ENCODE peak calls at places on chromosome 12, in eight cellular contexts. V is SW 1271; O is Caco-2; Q is stimulated activated naive CD4-positive, alpha-beta T cell treated with Interleukin-2 at 50 U/mL for 16 hours; W is substantia nigra; H is ACHN; Z is activated T-helper 1 cell treated with Interleukin-2 at 50 U/mL for 16 hours; X is effector memory CD8-positive, alpha-beta T cell. N is an unnamed sample.

GRCh38 chr12:113246478-113247122 is 25.3 kb downstream of the TPCN1 start:
- DNase-seq in V (no peak), O (peak), Q (no peak), W (no peak), H (no peak), Z (no peak), X (no peak), N (peak)

GRCh38 chr12:100656806-100657205 is 83.3 kb downstream of the GAS2L3 start:
- DNase-seq in V (no peak), O (no peak), Q (no peak), W (no peak), H (no peak), Z (no peak), X (no peak), N (no peak)

GRCh38 chr12:14999421-15000047 is 26.7 kb downstream of the PDE6H start:
- DNase-seq in V (no peak), O (no peak), Q (no peak), W (no peak), H (no peak), Z (no peak), X (no peak), N (peak)

GRCh38 chr12:6650832-6651231 is 3.6 kb upstream of the ACRBP start:
- DNase-seq in V (no peak), O (no peak), Q (no peak), W (no peak), H (no peak), Z (no peak), X (no peak), N (no peak)

GRCh38 chr12:108308432-108308831 is 30.7 kb downstream of the CMKLR1 start:
- DNase-seq in V (peak), O (no peak), Q (no peak), W (no peak), H (no peak), Z (no peak), X (no peak), N (peak)

GRCh38 chr12:96497800-96498199 is 8.4 kb downstream of the CFAP54 start:
- DNase-seq in V (no peak), O (no peak), Q (no peak), W (no peak), H (no peak), Z (no peak), X (no peak), N (no peak)

GRCh38 chr12:123132951-123133619 is 17.8 kb downstream of the PITPNM2 start:
- DNase-seq in V (no peak), O (no peak), Q (no peak), W (no peak), H (no peak), Z (no peak), X (no peak), N (no peak)

GRCh38 chr12:96078281-96078761 is 42.9 kb upstream of the LTA4H start:
- DNase-seq in V (no peak), O (no peak), Q (no peak), W (no peak), H (no peak), Z (no peak), X (no peak), N (no peak)

GRCh38 chr12:89525002-89525823 is 617 bp upstream of the GALNT4 start:
- DNase-seq in V (peak), O (peak), Q (peak), W (peak), H (peak), Z (peak), X (peak), N (peak)

GRCh38 chr12:87140257-87140656 is 884.1 kb upstream of the MGAT4C start:
- DNase-seq in V (no peak), O (no peak), Q (no peak), W (no peak), H (no peak), Z (no peak), X (no peak), N (no peak)

GRCh38 chr12:99433155-99433554 is 214.4 kb upstream of the GARIN6 start:
- DNase-seq in V (no peak), O (no peak), Q (no peak), W (no peak), H (no peak), Z (no peak), X (no peak), N (no peak)

GRCh38 chr12:55060970-55061543 is 41.3 kb downstream of the NEUROD4 start:
- DNase-seq in V (no peak), O (no peak), Q (no peak), W (no peak), H (no peak), Z (no peak), X (no peak), N (no peak)

GRCh38 chr12:56267443-56268071 is 815 bp downstream of the COQ10A start:
- DNase-seq in V (no peak), O (no peak), Q (no peak), W (no peak), H (no peak), Z (no peak), X (no peak), N (no peak)

GRCh38 chr12:46005151-46005797 is 14.9 kb upstream of the SCAF11 start:
- DNase-seq in V (peak), O (no peak), Q (no peak), W (no peak), H (no peak), Z (no peak), X (no peak), N (no peak)

GRCh38 chr12:95571369-95571768 is 20.1 kb upstream of the USP44 start:
- DNase-seq in V (no peak), O (no peak), Q (no peak), W (no peak), H (no peak), Z (no peak), X (no peak), N (no peak)

GRCh38 chr12:69651922-69652321 is 41.2 kb upstream of the LRRC10 start:
- DNase-seq in V (no peak), O (no peak), Q (no peak), W (no peak), H (no peak), Z (no peak), X (no peak), N (no peak)

GRCh38 chr12:109510196-109510595 is 32.8 kb downstream of the UBE3B start:
- DNase-seq in V (no peak), O (no peak), Q (no peak), W (no peak), H (no peak), Z (no peak), X (no peak), N (no peak)

GRCh38 chr12:49491823-49492222 is 47.0 kb upstream of the KCNH3 start:
- DNase-seq in V (no peak), O (no peak), Q (no peak), W (no peak), H (no peak), Z (no peak), X (no peak), N (no peak)

GRCh38 chr12:119804011-119804641 is 73.0 kb downstream of the CIT start:
- DNase-seq in V (peak), O (peak), Q (no peak), W (peak), H (peak), Z (no peak), X (no peak), N (peak)

GRCh38 chr12:87428701-87429277 is 600.4 kb downstream of the C12orf50 start:
- DNase-seq in V (no peak), O (no peak), Q (no peak), W (no peak), H (no peak), Z (no peak), X (no peak), N (no peak)

GRCh38 chr12:19893514-19893913 is 454.2 kb downstream of the AEBP2 start:
- DNase-seq in V (peak), O (no peak), Q (no peak), W (no peak), H (peak), Z (no peak), X (no peak), N (no peak)

GRCh38 chr12:124114316-124114715 is 141.3 kb downstream of the ZNF664 start:
- DNase-seq in V (no peak), O (no peak), Q (no peak), W (no peak), H (no peak), Z (no peak), X (no peak), N (no peak)

GRCh38 chr12:46442723-46443122 is 70.2 kb upstream of the SLC38A2 start:
- DNase-seq in V (no peak), O (no peak), Q (no peak), W (no peak), H (no peak), Z (no peak), X (no peak), N (no peak)

GRCh38 chr12:63164911-63165310 is 13.9 kb upstream of the AVPR1A start:
- DNase-seq in V (no peak), O (no peak), Q (no peak), W (no peak), H (no peak), Z (no peak), X (no peak), N (no peak)

GRCh38 chr12:112380663-112381420 is 1.4 kb downstream of the HECTD4 start:
- DNase-seq in V (no peak), O (no peak), Q (no peak), W (peak), H (no peak), Z (no peak), X (no peak), N (no peak)

GRCh38 chr12:54051916-54052744 is 1.5 kb upstream of the HOXC4 start:
- DNase-seq in V (no peak), O (no peak), Q (no peak), W (no peak), H (no peak), Z (no peak), X (no peak), N (no peak)

GRCh38 chr12:64625243-64626077 is 15.2 kb downstream of the RASSF3 start:
- DNase-seq in V (peak), O (peak), Q (peak), W (peak), H (peak), Z (no peak), X (no peak), N (peak)

GRCh38 chr12:3071107-3071506 is 6.1 kb upstream of the TSPAN9 start:
- DNase-seq in V (no peak), O (no peak), Q (no peak), W (no peak), H (no peak), Z (no peak), X (no peak), N (peak)

GRCh38 chr12:2288471-2288870 is 235.7 kb downstream of the CACNA1C start:
- DNase-seq in V (no peak), O (peak), Q (no peak), W (no peak), H (no peak), Z (no peak), X (no peak), N (no peak)

GRCh38 chr12:52984136-52984535 is 22.1 kb upstream of the EIF4B start:
- DNase-seq in V (peak), O (no peak), Q (no peak), W (no peak), H (no peak), Z (no peak), X (no peak), N (no peak)

GRCh38 chr12:7269273-7269672 is 34.6 kb upstream of the ACSM4 start:
- DNase-seq in V (no peak), O (no peak), Q (no peak), W (no peak), H (no peak), Z (no peak), X (no peak), N (no peak)

GRCh38 chr12:1491983-1492697 is 102.2 kb downstream of the FBXL14 start:
- DNase-seq in V (no peak), O (no peak), Q (no peak), W (no peak), H (no peak), Z (no peak), X (no peak), N (no peak)